ENCODE peak calls at places on chromosome 9, in ten cellular contexts. M is Right ventricle myocardium superior; O is AG20443; Y is HL-60; Q is ovary; D is GM23248; C is GM13977; T is stimulated activated CD4-positive, alpha-beta T cell treated with anti-CD3 and anti-CD28 coated beads, Interleukin-2, amount 100 ng/mL, for 24 hours; E is activated T-cell treated with anti-CD3 and anti-CD28 coated beads for 1 hour; G is GF-D8. S is an unnamed sample.

GRCh38 chr9:114619205-114619758 is 8.2 kb downstream of the TMEM268 start:
- DNase-seq in C (peak), E (no peak), Y (no peak), M (peak), T (no peak), D (no peak), O (no peak), G (no peak), Q (peak), S (no peak)

GRCh38 chr9:121393318-121393717 is 23.3 kb upstream of the STOM start:
- DNase-seq in O (no peak), Y (no peak), G (peak), T (no peak), M (no peak), C (no peak), D (peak), Q (no peak), E (no peak), S (no peak)

GRCh38 chr9:135731454-135731853 is 29.5 kb downstream of the KCNT1 start:
- DNase-seq in C (no peak), Q (no peak), T (no peak), Y (no peak), D (no peak), E (no peak), G (no peak), O (no peak), M (no peak), S (no peak)

GRCh38 chr9:12640021-12640587 is 53.1 kb upstream of the TYRP1 start:
- DNase-seq in G (no peak), T (no peak), O (peak), Y (peak), M (no peak), Q (no peak), D (peak), C (no peak), E (no peak), S (no peak)

GRCh38 chr9:73199886-73200285 is 48.2 kb downstream of the ANXA1 start:
- DNase-seq in M (no peak), D (no peak), Y (no peak), G (no peak), C (no peak), O (no peak), E (no peak), T (no peak), Q (no peak), S (no peak)

GRCh38 chr9:95815153-95815552 is 60.3 kb upstream of the ERCC6L2 start:
- DNase-seq in O (no peak), D (no peak), G (no peak), C (no peak), Y (no peak), E (no peak), M (no peak), Q (no peak), T (no peak), S (no peak)

GRCh38 chr9:136062657-136063439 is 32.2 kb downstream of the NACC2 start:
- DNase-seq in D (no peak), M (no peak), C (no peak), Y (no peak), Q (no peak), G (no peak), E (no peak), T (no peak), O (no peak), S (peak)

GRCh38 chr9:119264165-119264564 is 105.1 kb downstream of the BRINP1 start:
- DNase-seq in Q (no peak), E (no peak), M (no peak), G (no peak), T (no peak), C (no peak), D (no peak), Y (no peak), O (no peak), S (no peak)

GRCh38 chr9:89435315-89435823 is 62.5 kb downstream of the SEMA4D start:
- DNase-seq in D (no peak), Q (no peak), M (no peak), T (no peak), G (no peak), Y (no peak), E (no peak), O (no peak), C (no peak), S (no peak)

GRCh38 chr9:89364664-89365531 is 46.6 kb downstream of the SECISBP2 start:
- DNase-seq in Y (no peak), E (no peak), C (no peak), O (no peak), Q (no peak), T (no peak), G (no peak), M (no peak), D (no peak), S (peak)

GRCh38 chr9:20409321-20410092 is 212.8 kb downstream of the MLLT3 start:
- DNase-seq in E (no peak), M (no peak), Y (no peak), D (no peak), C (no peak), T (no peak), O (no peak), Q (no peak), G (no peak), S (no peak)

GRCh38 chr9:127158995-127159801 is 36.8 kb upstream of the ANGPTL2 start:
- DNase-seq in G (no peak), M (no peak), D (peak), Y (no peak), E (no peak), O (peak), C (no peak), T (no peak), Q (peak), S (no peak)

GRCh38 chr9:130518943-130519772 is 60.2 kb upstream of the FUBP3 start:
- DNase-seq in Y (no peak), O (no peak), C (no peak), T (no peak), G (no peak), D (no peak), E (no peak), M (no peak), Q (no peak), S (no peak)

GRCh38 chr9:112299514-112299913 is 33.9 kb downstream of the PTBP3 start:
- DNase-seq in D (peak), C (no peak), O (peak), G (no peak), M (no peak), E (no peak), Q (no peak), Y (no peak), T (no peak), S (no peak)